ENCODE peak calls at places on chromosomes 13 and 19, in four cellular contexts. F is HepG2, U is K562, Y is H1. W is an unnamed sample.

GRCh38 chr13:50025446-50025845 is 10.2 kb downstream of the KCNRG start:
- DNase-seq in Y (no peak), F (no peak), U (no peak), W (no peak)

GRCh38 chr13:101116826-101117225 is 299.5 kb downstream of the NALCN start:
- DNase-seq in F (no peak), U (no peak), Y (no peak), W (no peak)

GRCh38 chr19:40702337-40703012 is 12.0 kb upstream of the NUMBL start:
- DNase-seq in F (peak; percentile 50), Y (no peak), U (peak; percentile 81), W (no peak)

GRCh38 chr13:75414036-75414827 is 67.7 kb downstream of the TBC1D4 start:
- DNase-seq in Y (no peak), F (no peak), U (no peak), W (no peak)

GRCh38 chr19:18858906-18859646 is 27.3 kb downstream of the UPF1 start:
- DNase-seq in Y (no peak), F (no peak), U (no peak), W (no peak)

GRCh38 chr13:65562305-65562704 is 1667.8 kb downstream of the PCDH9 start:
- DNase-seq in F (no peak), U (no peak), Y (no peak), W (no peak)

GRCh38 chr13:111484129-111484925 is 163.9 kb downstream of the TEX29 start:
- DNase-seq in U (no peak), F (no peak), Y (no peak), W (no peak)

GRCh38 chr13:62407871-62408270 is 992.2 kb upstream of the PCDH20 start:
- DNase-seq in U (no peak), Y (no peak), F (no peak), W (no peak)

GRCh38 chr13:109874921-109875454 is 88.6 kb upstream of the IRS2 start:
- DNase-seq in Y (no peak), F (no peak), U (no peak), W (no peak)

GRCh38 chr13:76349700-76350099 is 536.5 kb downstream of the KCTD12 start:
- DNase-seq in U (no peak), Y (no peak), F (no peak), W (no peak)

GRCh38 chr19:15216363-15216762 is 15.6 kb upstream of the NOTCH3 start:
- DNase-seq in Y (no peak), U (no peak), F (peak; percentile 59), W (no peak)

GRCh38 chr19:18364826-18365528 is 21.0 kb upstream of the GDF15 start:
- DNase-seq in Y (no peak), F (peak; percentile 97), U (peak; percentile 68), W (peak; percentile 96)

GRCh38 chr13:20831254-20831653 is 57.5 kb upstream of the EEF1AKMT1 start:
- DNase-seq in F (no peak), Y (no peak), U (no peak), W (no peak)

GRCh38 chr19:38736036-38736412 is 8.2 kb downstream of the CAPN12 start:
- DNase-seq in F (no peak), U (peak; percentile 73), Y (no peak), W (no peak)

GRCh38 chr13:41944635-41945401 is 16.1 kb downstream of the VWA8 start:
- DNase-seq in U (no peak), Y (no peak), F (peak; percentile 80), W (no peak)

GRCh38 chr13:30735025-30735967 is at the start of gene ALOX5AP:
- DNase-seq in U (no peak), Y (no peak), F (no peak), W (no peak)

GRCh38 chr19:12779162-12779993 is 4.0 kb upstream of the HOOK2 start:
- DNase-seq in U (no peak), F (peak; percentile 61), Y (no peak), W (no peak)

GRCh38 chr13:48304132-48304876 is 753 bp downstream of the RB1 start:
- DNase-seq in F (peak; percentile 30), Y (no peak), U (no peak), W (no peak)

GRCh38 chr13:77980592-77980991 is 62.0 kb upstream of the EDNRB start:
- DNase-seq in Y (no peak), F (no peak), U (no peak), W (no peak)

GRCh38 chr13:49098771-49099512 is 121.2 kb upstream of the MLNR start:
- DNase-seq in F (no peak), Y (no peak), U (no peak), W (peak; percentile 24)

GRCh38 chr13:112693831-112694497 is 4.1 kb downstream of the ATP11A start:
- DNase-seq in F (no peak), U (no peak), Y (no peak), W (no peak)

GRCh38 chr19:19147344-19147743 is 9.1 kb upstream of the TMEM161A start:
- DNase-seq in F (no peak), Y (no peak), U (no peak), W (no peak)

GRCh38 chr13:36526897-36527296 is 94.6 kb downstream of the CCNA1 start:
- DNase-seq in F (no peak), U (no peak), Y (no peak), W (no peak)

GRCh38 chr13:109568273-109568900 is 218.0 kb downstream of the IRS2 start:
- DNase-seq in U (no peak), Y (no peak), F (peak; percentile 7), W (no peak)

GRCh38 chr13:32852568-32852967 is 163.7 kb upstream of the KL start:
- DNase-seq in U (no peak), Y (no peak), F (no peak), W (no peak)

GRCh38 chr19:11410682-11411081 is 8.4 kb downstream of the RGL3 start:
- DNase-seq in Y (no peak), U (peak; percentile 3), F (no peak), W (no peak)

GRCh38 chr19:13834308-13834790 is 39.1 kb downstream of the ZSWIM4 start:
- DNase-seq in U (no peak), F (no peak), Y (no peak), W (no peak)

GRCh38 chr19:31340059-31341025 is 8.9 kb downstream of the TSHZ3 start:
- DNase-seq in U (no peak), Y (no peak), F (no peak), W (no peak)

GRCh38 chr13:23750383-23751121 is 138.6 kb downstream of the MIPEP start:
- DNase-seq in Y (no peak), U (no peak), F (no peak), W (no peak)
- TF ChIP-seq ATF3 in Y (no peak), U (no peak), F (no peak), W (no peak)

GRCh38 chr13:82627183-82627582 is 1255.1 kb downstream of the SLITRK1 start:
- DNase-seq in F (no peak), Y (no peak), U (no peak), W (no peak)
- TF ChIP-seq FOSL1 in F (no peak), Y (no peak), U (no peak), W (no peak)

DNA sequence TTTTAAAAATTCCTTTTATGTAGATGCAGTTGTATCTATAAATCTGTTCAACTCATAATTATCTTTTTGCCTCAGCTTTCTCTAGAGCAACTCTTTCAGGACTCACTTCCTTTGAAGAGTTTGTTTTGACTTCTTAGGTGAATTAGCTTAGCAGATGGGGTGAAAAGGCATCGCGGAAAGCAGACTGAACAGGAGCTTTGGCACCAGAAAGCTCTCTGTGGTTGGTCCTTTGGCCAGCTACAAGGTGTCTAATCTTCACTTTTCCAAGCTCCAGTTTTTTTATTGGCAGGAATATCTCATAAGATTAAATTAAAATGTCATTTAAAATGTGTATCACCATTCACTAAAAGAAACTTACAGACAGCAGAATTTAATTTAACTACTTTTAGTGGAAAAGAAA is 60.7 kb upstream of the KLF12 start:
- DNase-seq in F (no peak), U (no peak), Y (no peak), W (no peak)
- H2AFZ ChIP-seq in F (no peak overlapping the region), U (no peak overlapping the region), Y (no peak overlapping the region), W (no peak overlapping the region)

GRCh38 chr13:51325837-51326236 is 13.7 kb upstream of the SERPINE3 start:
- DNase-seq in F (no peak), Y (no peak), U (no peak), W (no peak)
- TF ChIP-seq ATF3 in F (no peak), Y (no peak), U (no peak), W (no peak)